ENCODE peak calls at places on chromosomes 2 and 18, in five cellular contexts. H is WTC11, I is HT-29, L is SHP77, D is T-helper 9 cell. P is an unnamed sample.

GRCh38 chr2:195741191-195741590 is 84.2 kb downstream of the SLC39A10 start:
- DNase-seq in L (no peak), I (no peak), D (no peak), H (no peak), P (no peak)

GRCh38 chr18:7152485-7152884 is 34.9 kb upstream of the LAMA1 start:
- DNase-seq in L (no peak), D (no peak), I (no peak), H (no peak), P (no peak)

GRCh38 chr2:72636210-72636609 is 189.6 kb downstream of the EXOC6B start:
- DNase-seq in D (no peak), H (no peak), L (no peak), I (no peak), P (no peak)

GRCh38 chr2:189674374-189675112 is at the start of gene ANKAR:
- DNase-seq in L (peak; percentile 93), D (peak; percentile 73), H (peak; percentile 92), I (peak; percentile 95), P (peak; percentile 93)

GRCh38 chr2:159201321-159202063 is 85.0 kb downstream of the WDSUB1 start:
- DNase-seq in D (peak; percentile 8), L (no peak), H (no peak), I (no peak), P (no peak)

GRCh38 chr18:70380915-70381896 is 92.4 kb downstream of the SOCS6 start:
- DNase-seq in L (peak; percentile 76), H (peak; percentile 12), D (no peak), I (peak; percentile 88), P (no peak)

GRCh38 chr18:49162226-49162848 is 211.6 kb upstream of the SMAD7 start:
- DNase-seq in D (no peak), I (no peak), H (no peak), L (no peak), P (no peak)

GRCh38 chr18:33821503-33821902 is 243.5 kb downstream of the ASXL3 start:
- DNase-seq in H (no peak), D (no peak), I (no peak), L (no peak), P (no peak)

GRCh38 chr18:35616664-35617423 is 35.3 kb downstream of the GALNT1 start:
- DNase-seq in L (peak; percentile 9), D (peak; percentile 15), I (peak; percentile 33), H (no peak), P (peak; percentile 84)

GRCh38 chr2:144522741-144523605 is 3.1 kb upstream of the ZEB2 start:
- DNase-seq in H (peak; percentile 56), D (no peak), L (no peak), I (no peak), P (no peak)

GRCh38 chr2:235005603-235006259 is 53.9 kb downstream of the SH3BP4 start:
- DNase-seq in D (no peak), H (peak; percentile 79), L (peak; percentile 88), I (peak; percentile 61), P (no peak)

GRCh38 chr2:174878537-174879147 is 114.4 kb upstream of the CHRNA1 start:
- DNase-seq in L (no peak), H (no peak), I (no peak), D (no peak), P (no peak)

GRCh38 chr18:64639536-64639935 is 490.6 kb upstream of the LINC00305 start:
- DNase-seq in I (no peak), H (no peak), L (no peak), D (no peak), P (no peak)

GRCh38 chr2:96927420-96928171 is 57.7 kb upstream of the SEMA4C start:
- DNase-seq in D (no peak), H (no peak), L (peak; percentile 60), I (peak; percentile 31), P (no peak)

GRCh38 chr2:182182436-182182835 is 196.8 kb downstream of the PPP1R1C start:
- DNase-seq in L (no peak), D (no peak), H (no peak), I (no peak), P (no peak)